ENCODE peak calls at places on chromosomes 5 and 9, in nine cellular contexts. U is frontal cortex; V is T47D; C is heart left ventricle; Q is NCI-H2081 treated with DMSO at 0.1 percent for 48 hours; P is stimulated activated CD4-positive, alpha-beta T cell treated with anti-CD3 and anti-CD28 coated beads, TNF-alpha, amount 100 ng/mL, for 24 hours; T is Calu3; Z is epithelial cell of esophagus; O is SK-N-DZ. B is an unnamed sample.
A peak's percentile ranks its signal among the peaks of the same experiment; 100 is the strongest.

GRCh38 chr5:80195837-80196400 is 59.9 kb downstream of the SERINC5 start:
- DNase-seq in U (no peak), V (no peak), C (no peak), Q (no peak), P (no peak), T (no peak), Z (no peak), O (no peak), B (no peak)

GRCh38 chr5:37871023-37871815 is 31.4 kb upstream of the GDNF start:
- DNase-seq in U (no peak), V (no peak), C (no peak), Q (no peak), P (no peak), T (no peak), Z (peak; percentile 72), O (no peak), B (no peak)

GRCh38 chr9:114856942-114857315 is 51.1 kb upstream of the TNFSF15 start:
- DNase-seq in U (no peak), V (no peak), C (no peak), Q (no peak), P (no peak), T (no peak), Z (no peak), O (no peak), B (no peak)

GRCh38 chr9:138077898-138078540 is 200.4 kb downstream of the CACNA1B start:
- DNase-seq in U (no peak), V (no peak), C (no peak), Q (no peak), P (no peak), T (no peak), Z (no peak), O (no peak), B (no peak)

GRCh38 chr9:124248066-124248465 is 9.7 kb upstream of the NEK6 start:
- DNase-seq in U (no peak), V (no peak), C (no peak), Q (no peak), P (no peak), T (no peak), Z (no peak), O (no peak), B (no peak)

GRCh38 chr5:81685481-81685880 is 65.4 kb downstream of the SSBP2 start:
- DNase-seq in U (no peak), V (no peak), C (no peak), Q (no peak), P (no peak), T (no peak), Z (no peak), O (no peak), B (no peak)

GRCh38 chr9:136021891-136022681 is 60.9 kb upstream of the UBAC1 start:
- DNase-seq in U (no peak), V (no peak), C (no peak), Q (no peak), P (no peak), T (no peak), Z (no peak), O (no peak), B (no peak)

GRCh38 chr9:35728041-35728971 is 3.7 kb downstream of the TLN1 start:
- DNase-seq in U (no peak), V (no peak), C (peak; percentile 89), Q (no peak), P (peak; percentile 47), T (no peak), Z (peak; percentile 72), O (no peak), B (peak; percentile 58)

GRCh38 chr5:111227805-111228204 is 3.6 kb downstream of the CAMK4 start:
- DNase-seq in U (no peak), V (no peak), C (no peak), Q (no peak), P (no peak), T (peak; percentile 17), Z (peak; percentile 29), O (no peak), B (no peak)

GRCh38 chr9:124381073-124381945 is 33.9 kb downstream of the PSMB7 start:
- DNase-seq in U (no peak), V (no peak), C (no peak), Q (no peak), P (no peak), T (no peak), Z (peak; percentile 60), O (no peak), B (no peak)

GRCh38 chr5:156155638-156156037 is 171.3 kb upstream of the SGCD start:
- DNase-seq in U (no peak), V (no peak), C (no peak), Q (no peak), P (no peak), T (peak; percentile 54), Z (no peak), O (no peak), B (no peak)

GRCh38 chr5:127959152-127959764 is 124.3 kb upstream of the SLC12A2 start:
- DNase-seq in U (no peak), V (no peak), C (peak; percentile 79), Q (peak; percentile 67), P (no peak), T (peak; percentile 97), Z (peak; percentile 92), O (no peak), B (no peak)

GRCh38 chr9:87875839-87876545 is 6.7 kb upstream of the SPATA31E1 start:
- DNase-seq in U (no peak), V (no peak), C (no peak), Q (no peak), P (no peak), T (no peak), Z (no peak), O (no peak), B (no peak)

GRCh38 chr5:143023447-143024096 is 253.4 kb downstream of the ARHGAP26 start:
- DNase-seq in U (no peak), V (no peak), C (peak; percentile 80), Q (no peak), P (peak; percentile 49), T (no peak), Z (no peak), O (peak; percentile 46), B (peak; percentile 82)

GRCh38 chr9:71760901-71761300 is 7.4 kb downstream of the CEMIP2 start:
- DNase-seq in U (no peak), V (no peak), C (no peak), Q (no peak), P (no peak), T (no peak), Z (no peak), O (peak; percentile 68), B (no peak)

GRCh38 chr5:157464518-157465171 is 4.6 kb downstream of the NIPAL4 start:
- DNase-seq in U (no peak), V (no peak), C (peak; percentile 44), Q (no peak), P (peak; percentile 66), T (peak; percentile 71), Z (peak; percentile 98), O (no peak), B (peak; percentile 28)

GRCh38 chr5:122697171-122697570 is 77.7 kb upstream of the SNX2 start:
- DNase-seq in U (no peak), V (no peak), C (no peak), Q (no peak), P (no peak), T (no peak), Z (no peak), O (no peak), B (no peak)

GRCh38 chr9:14346301-14346721 is 32.4 kb upstream of the NFIB start:
- DNase-seq in U (peak; percentile 40), V (no peak), C (peak; percentile 48), Q (no peak), P (no peak), T (no peak), Z (no peak), O (no peak), B (no peak)

GRCh38 chr5:109692011-109692410 is 2.3 kb downstream of the MAN2A1 start:
- DNase-seq in U (no peak), V (no peak), C (no peak), Q (no peak), P (no peak), T (no peak), Z (peak; percentile 37), O (no peak), B (no peak)

GRCh38 chr9:15401266-15401665 is 21.4 kb upstream of the SNAPC3 start:
- DNase-seq in U (no peak), V (no peak), C (no peak), Q (no peak), P (no peak), T (no peak), Z (no peak), O (no peak), B (no peak)

GRCh38 chr5:164091836-164092235 is 586.4 kb downstream of the MAT2B start:
- DNase-seq in U (no peak), V (no peak), C (no peak), Q (no peak), P (no peak), T (no peak), Z (no peak), O (no peak), B (no peak)

GRCh38 chr5:27458318-27458717 is 419.9 kb upstream of the CDH9 start:
- DNase-seq in U (no peak), V (no peak), C (no peak), Q (no peak), P (no peak), T (no peak), Z (no peak), O (no peak), B (no peak)

GRCh38 chr9:70046274-70047070 is 2.8 kb downstream of the MAMDC2 start:
- DNase-seq in U (no peak), V (no peak), C (peak; percentile 33), Q (no peak), P (no peak), T (no peak), Z (peak; percentile 81), O (no peak), B (no peak)

GRCh38 chr9:71587576-71588362 is 180.5 kb downstream of the CEMIP2 start:
- DNase-seq in U (no peak), V (no peak), C (no peak), Q (no peak), P (no peak), T (no peak), Z (peak; percentile 86), O (no peak), B (no peak)

GRCh38 chr5:80672140-80672736 is 17.5 kb upstream of the DHFR start:
- DNase-seq in U (peak; percentile 36), V (peak; percentile 60), C (peak; percentile 58), Q (no peak), P (peak; percentile 64), T (peak; percentile 80), Z (peak; percentile 82), O (peak; percentile 70), B (peak; percentile 68)

GRCh38 chr9:112334319-112334828 is 955 bp upstream of the PTBP3 start:
- DNase-seq in U (no peak), V (no peak), C (no peak), Q (no peak), P (peak; percentile 46), T (no peak), Z (peak; percentile 45), O (peak; percentile 11), B (peak; percentile 62)

GRCh38 chr5:109141499-109142200 is 268.1 kb downstream of the PJA2 start:
- DNase-seq in U (no peak), V (no peak), C (no peak), Q (no peak), P (no peak), T (no peak), Z (no peak), O (no peak), B (no peak)

GRCh38 chr5:337565-338130 is 16.1 kb downstream of the AHRR start:
- DNase-seq in U (no peak), V (peak; percentile 94), C (no peak), Q (no peak), P (no peak), T (peak; percentile 41), Z (peak; percentile 56), O (no peak), B (no peak)

GRCh38 chr9:123176230-123176629 is 92.2 kb downstream of the STRBP start:
- DNase-seq in U (no peak), V (no peak), C (no peak), Q (no peak), P (no peak), T (no peak), Z (peak; percentile 61), O (no peak), B (no peak)

GRCh38 chr5:21654-22233 is 70.2 kb upstream of the PLEKHG4B start:
- DNase-seq in U (no peak), V (no peak), C (no peak), Q (no peak), P (no peak), T (peak; percentile 34), Z (no peak), O (peak; percentile 12), B (no peak)